ENCODE peak calls at places on chromosomes 16 and 17, in seven cellular contexts. One of them, this sample, is unnamed.

GRCh38 chr16:49980166-49980565 is 44.9 kb upstream of the CNEP1R1 start:
- DNase-seq in ovary: no peak
- DNase-seq in A549: no peak
- DNase-seq in spleen: no peak
- DNase-seq in thyroid gland: no peak
- DNase-seq in heart left ventricle: no peak
- DNase-seq in lower leg skin: no peak
- DNase-seq in this sample: no peak

GRCh38 chr17:44976198-44976597 is 8.1 kb upstream of the C1QL1 start:
- DNase-seq in ovary: no peak
- DNase-seq in A549: no peak
- DNase-seq in spleen: no peak
- DNase-seq in thyroid gland: no peak
- DNase-seq in heart left ventricle: no peak
- DNase-seq in lower leg skin: no peak
- DNase-seq in this sample: no peak

GRCh38 chr16:30924086-30924714 is 828 bp downstream of the FBXL19 start:
- DNase-seq in ovary: peak; percentile 53
- DNase-seq in A549: no peak
- DNase-seq in spleen: peak; percentile 91
- DNase-seq in thyroid gland: no peak
- DNase-seq in heart left ventricle: peak; percentile 36
- DNase-seq in lower leg skin: no peak
- DNase-seq in this sample: no peak

GRCh38 chr17:48613862-48614694 is 1.0 kb downstream of the HOXB8 start:
- DNase-seq in ovary: no peak
- DNase-seq in A549: peak; percentile 64
- DNase-seq in spleen: no peak
- DNase-seq in thyroid gland: no peak
- DNase-seq in heart left ventricle: no peak
- DNase-seq in lower leg skin: no peak
- DNase-seq in this sample: peak; percentile 23

GRCh38 chr17:31248986-31249385 is 48.1 kb downstream of the OMG start:
- DNase-seq in ovary: no peak
- DNase-seq in A549: no peak
- DNase-seq in spleen: no peak
- DNase-seq in thyroid gland: no peak
- DNase-seq in heart left ventricle: no peak
- DNase-seq in lower leg skin: no peak
- DNase-seq in this sample: no peak

GRCh38 chr17:53420035-53420641 is 402.6 kb upstream of the KIF2B start:
- DNase-seq in ovary: no peak
- DNase-seq in A549: no peak
- DNase-seq in spleen: no peak
- DNase-seq in thyroid gland: no peak
- DNase-seq in heart left ventricle: no peak
- DNase-seq in lower leg skin: no peak
- DNase-seq in this sample: no peak

GRCh38 chr16:46621006-46621629 is at the start of gene SHCBP1:
- DNase-seq in ovary: peak; percentile 69
- DNase-seq in A549: peak; percentile 96
- DNase-seq in spleen: peak; percentile 94
- DNase-seq in thyroid gland: peak; percentile 74
- DNase-seq in heart left ventricle: peak; percentile 86
- DNase-seq in lower leg skin: peak; percentile 77
- DNase-seq in this sample: peak; percentile 93

GRCh38 chr16:54503436-54503835 is 216.8 kb upstream of the IRX3 start:
- DNase-seq in ovary: no peak
- DNase-seq in A549: no peak
- DNase-seq in spleen: no peak
- DNase-seq in thyroid gland: no peak
- DNase-seq in heart left ventricle: no peak
- DNase-seq in lower leg skin: no peak
- DNase-seq in this sample: no peak

GRCh38 chr16:68985855-68986254 is 119.6 kb upstream of the HAS3 start:
- DNase-seq in ovary: peak; percentile 30
- DNase-seq in A549: no peak
- DNase-seq in spleen: no peak
- DNase-seq in thyroid gland: no peak
- DNase-seq in heart left ventricle: no peak
- DNase-seq in lower leg skin: no peak
- DNase-seq in this sample: no peak

GRCh38 chr17:48612854-48613691 is 2.0 kb downstream of the HOXB8 start:
- DNase-seq in ovary: no peak
- DNase-seq in A549: peak; percentile 84
- DNase-seq in spleen: peak; percentile 47
- DNase-seq in thyroid gland: no peak
- DNase-seq in heart left ventricle: no peak
- DNase-seq in lower leg skin: no peak
- DNase-seq in this sample: peak; percentile 47

GRCh38 chr16:30185141-30185682 is 1.8 kb downstream of the CORO1A start:
- DNase-seq in ovary: no peak
- DNase-seq in A549: no peak
- DNase-seq in spleen: peak; percentile 90
- DNase-seq in thyroid gland: no peak
- DNase-seq in heart left ventricle: peak; percentile 30
- DNase-seq in lower leg skin: no peak
- DNase-seq in this sample: no peak

GRCh38 chr17:7043544-7044268 is at the start of gene SLC16A11:
- DNase-seq in ovary: peak; percentile 48
- DNase-seq in A549: no peak
- DNase-seq in spleen: peak; percentile 88
- DNase-seq in thyroid gland: peak; percentile 79
- DNase-seq in heart left ventricle: peak; percentile 63
- DNase-seq in lower leg skin: peak; percentile 44
- DNase-seq in this sample: no peak

GRCh38 chr16:12976491-12976890 is 75.1 kb downstream of the SHISA9 start:
- DNase-seq in ovary: no peak
- DNase-seq in A549: no peak
- DNase-seq in spleen: no peak
- DNase-seq in thyroid gland: peak; percentile 42
- DNase-seq in heart left ventricle: no peak
- DNase-seq in lower leg skin: no peak
- DNase-seq in this sample: no peak

GRCh38 chr17:50375858-50376538 is 3.0 kb downstream of the EME1 start:
- DNase-seq in ovary: no peak
- DNase-seq in A549: no peak
- DNase-seq in spleen: no peak
- DNase-seq in thyroid gland: no peak
- DNase-seq in heart left ventricle: no peak
- DNase-seq in lower leg skin: no peak
- DNase-seq in this sample: no peak

GRCh38 chr17:77875051-77875780 is 83.3 kb upstream of the TNRC6C start:
- DNase-seq in ovary: no peak
- DNase-seq in A549: no peak
- DNase-seq in spleen: no peak
- DNase-seq in thyroid gland: no peak
- DNase-seq in heart left ventricle: no peak
- DNase-seq in lower leg skin: no peak
- DNase-seq in this sample: no peak

GRCh38 chr17:5592382-5592781 is 8.1 kb upstream of the NLRP1 start:
- DNase-seq in ovary: no peak
- DNase-seq in A549: peak; percentile 49
- DNase-seq in spleen: no peak
- DNase-seq in thyroid gland: no peak
- DNase-seq in heart left ventricle: no peak
- DNase-seq in lower leg skin: no peak
- DNase-seq in this sample: peak; percentile 51

GRCh38 chr17:19538095-19539039 is 4.7 kb downstream of the SLC47A1 start:
- DNase-seq in ovary: no peak
- DNase-seq in A549: no peak
- DNase-seq in spleen: no peak
- DNase-seq in thyroid gland: peak; percentile 94
- DNase-seq in heart left ventricle: peak; percentile 58
- DNase-seq in lower leg skin: no peak
- DNase-seq in this sample: no peak

GRCh38 chr17:16908282-16908681 is 63.6 kb downstream of the TNFRSF13B start:
- DNase-seq in ovary: no peak
- DNase-seq in A549: no peak
- DNase-seq in spleen: peak; percentile 11
- DNase-seq in thyroid gland: no peak
- DNase-seq in heart left ventricle: no peak
- DNase-seq in lower leg skin: no peak
- DNase-seq in this sample: no peak

GRCh38 chr17:2853722-2854580 is 57.7 kb downstream of the RAP1GAP2 start:
- DNase-seq in ovary: no peak
- DNase-seq in A549: peak; percentile 64
- DNase-seq in spleen: peak; percentile 79
- DNase-seq in thyroid gland: peak; percentile 40
- DNase-seq in heart left ventricle: peak; percentile 51
- DNase-seq in lower leg skin: no peak
- DNase-seq in this sample: no peak

GRCh38 chr16:85637808-85638186 is 24.7 kb downstream of the GSE1 start:
- DNase-seq in ovary: no peak
- DNase-seq in A549: no peak
- DNase-seq in spleen: no peak
- DNase-seq in thyroid gland: peak; percentile 93
- DNase-seq in heart left ventricle: no peak
- DNase-seq in lower leg skin: no peak
- DNase-seq in this sample: no peak

GRCh38 chr16:81737885-81738536 is 41.1 kb upstream of the PLCG2 start:
- DNase-seq in ovary: peak; percentile 63
- DNase-seq in A549: peak; percentile 87
- DNase-seq in spleen: peak; percentile 94
- DNase-seq in thyroid gland: peak; percentile 93
- DNase-seq in heart left ventricle: peak; percentile 83
- DNase-seq in lower leg skin: peak; percentile 73
- DNase-seq in this sample: peak; percentile 74

GRCh38 chr16:57534337-57534880 is 2.0 kb downstream of the CCDC102A start:
- DNase-seq in ovary: no peak
- DNase-seq in A549: no peak
- DNase-seq in spleen: peak; percentile 41
- DNase-seq in thyroid gland: no peak
- DNase-seq in heart left ventricle: no peak
- DNase-seq in lower leg skin: no peak
- DNase-seq in this sample: no peak

GRCh38 chr17:75205037-75205792 is at the start of gene NUP85:
- DNase-seq in ovary: peak; percentile 94
- DNase-seq in A549: peak; percentile 100
- DNase-seq in spleen: peak; percentile 97
- DNase-seq in thyroid gland: peak; percentile 93
- DNase-seq in heart left ventricle: peak; percentile 95
- DNase-seq in lower leg skin: peak; percentile 91
- DNase-seq in this sample: peak; percentile 97
- TF ChIP-seq POLR2A in ovary: peak; percentile 83
- TF ChIP-seq POLR2A in A549: peak; percentile 96
- TF ChIP-seq POLR2A in spleen: no peak
- TF ChIP-seq POLR2A in thyroid gland: no peak
- TF ChIP-seq POLR2A in heart left ventricle: no peak
- TF ChIP-seq POLR2A in lower leg skin: peak; percentile 20
- TF ChIP-seq POLR2A in this sample: peak; percentile 92

DNA sequence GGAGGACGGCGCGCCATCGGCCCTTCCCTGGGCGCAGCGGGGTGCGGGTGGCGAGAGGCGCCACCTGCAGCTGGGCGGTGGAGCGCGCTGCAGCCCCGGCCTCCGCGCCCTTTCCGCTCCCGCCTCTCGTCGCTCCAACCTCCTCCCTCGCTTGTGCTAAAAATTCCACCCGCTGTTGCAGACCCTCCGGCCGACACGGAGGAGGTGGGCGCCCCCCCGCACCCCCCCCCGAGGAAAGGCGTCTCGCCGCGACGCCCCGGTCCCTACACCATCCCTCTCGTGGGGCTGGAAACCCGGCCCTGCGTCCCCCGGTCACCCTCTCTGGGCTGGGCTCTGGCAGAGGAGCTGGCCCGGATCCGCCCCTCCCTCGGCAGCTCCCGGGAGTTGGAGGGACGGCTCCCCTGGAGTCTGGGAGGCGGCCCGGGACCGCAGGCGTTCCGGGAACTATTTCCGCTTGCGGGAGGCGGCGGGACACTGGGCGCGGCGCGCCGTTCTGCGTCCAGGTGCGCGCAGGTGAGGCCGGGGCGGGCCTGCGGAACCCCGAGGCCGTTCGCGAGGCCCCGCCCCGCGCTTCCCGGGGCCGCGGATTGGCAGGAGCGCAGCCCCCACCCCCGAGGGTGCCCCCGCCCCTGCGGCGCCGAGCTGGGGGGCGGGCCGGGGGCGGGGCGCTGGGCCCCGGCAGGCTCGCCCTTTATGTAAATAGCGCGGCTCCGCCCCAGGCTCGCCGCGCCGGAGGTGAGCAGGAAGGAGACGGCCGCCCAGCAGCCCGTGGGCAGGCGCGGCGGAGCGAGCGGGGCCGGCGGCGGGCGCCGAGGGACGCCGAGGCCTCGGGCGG is at the start of gene LLGL2:
- DNase-seq in ovary: peak; percentile 70
- DNase-seq in A549: peak; percentile 93
- DNase-seq in spleen: peak; percentile 96
- DNase-seq in thyroid gland: peak; percentile 89
- DNase-seq in heart left ventricle: peak; percentile 79
- DNase-seq in lower leg skin: peak; percentile 50
- DNase-seq in this sample: peak; percentile 88
- TF ChIP-seq POLR2A in ovary: peak; percentile 29
- TF ChIP-seq POLR2A in A549: peak; percentile 40
- TF ChIP-seq POLR2A in spleen: no peak
- TF ChIP-seq POLR2A in thyroid gland: peak; percentile 36
- TF ChIP-seq POLR2A in heart left ventricle: no peak
- TF ChIP-seq POLR2A in lower leg skin: no peak
- TF ChIP-seq POLR2A in this sample: no peak

GRCh38 chr17:57997085-57997809 is 9.2 kb upstream of the VEZF1 start:
- DNase-seq in ovary: no peak
- DNase-seq in A549: no peak
- DNase-seq in spleen: no peak
- DNase-seq in thyroid gland: no peak
- DNase-seq in heart left ventricle: no peak
- DNase-seq in lower leg skin: no peak
- DNase-seq in this sample: no peak

GRCh38 chr17:57998234-57998746 is 8.8 kb downstream of the SRSF1 start:
- DNase-seq in ovary: no peak
- DNase-seq in A549: no peak
- DNase-seq in spleen: no peak
- DNase-seq in thyroid gland: no peak
- DNase-seq in heart left ventricle: no peak
- DNase-seq in lower leg skin: no peak
- DNase-seq in this sample: no peak

GRCh38 chr17:57993471-57994365 is 5.7 kb upstream of the VEZF1 start:
- DNase-seq in ovary: no peak
- DNase-seq in A549: no peak
- DNase-seq in spleen: no peak
- DNase-seq in thyroid gland: peak; percentile 29
- DNase-seq in heart left ventricle: no peak
- DNase-seq in lower leg skin: no peak
- DNase-seq in this sample: no peak

GRCh38 chr17:57994436-57994835 is 6.4 kb upstream of the VEZF1 start:
- DNase-seq in ovary: no peak
- DNase-seq in A549: no peak
- DNase-seq in spleen: no peak
- DNase-seq in thyroid gland: no peak
- DNase-seq in heart left ventricle: no peak
- DNase-seq in lower leg skin: no peak
- DNase-seq in this sample: no peak

GRCh38 chr17:57995076-57995956 is 7.3 kb upstream of the VEZF1 start:
- DNase-seq in ovary: peak; percentile 42
- DNase-seq in A549: peak; percentile 95
- DNase-seq in spleen: no peak
- DNase-seq in thyroid gland: peak; percentile 74
- DNase-seq in heart left ventricle: peak; percentile 68
- DNase-seq in lower leg skin: peak; percentile 62
- DNase-seq in this sample: peak; percentile 75
- TF ChIP-seq POLR2A in ovary: no peak
- TF ChIP-seq POLR2A in A549: no peak
- TF ChIP-seq POLR2A in spleen: no peak
- TF ChIP-seq POLR2A in thyroid gland: no peak
- TF ChIP-seq POLR2A in heart left ventricle: no peak
- TF ChIP-seq POLR2A in lower leg skin: no peak
- TF ChIP-seq POLR2A in this sample: peak; percentile 57

GRCh38 chr17:81708739-81709185 is 3.3 kb upstream of the SLC25A10 start:
- DNase-seq in ovary: no peak
- DNase-seq in A549: no peak
- DNase-seq in spleen: peak; percentile 76
- DNase-seq in thyroid gland: no peak
- DNase-seq in heart left ventricle: no peak
- DNase-seq in lower leg skin: no peak
- DNase-seq in this sample: no peak
- TF ChIP-seq POLR2A in ovary: no peak
- TF ChIP-seq POLR2A in A549: no peak
- TF ChIP-seq POLR2A in spleen: no peak
- TF ChIP-seq POLR2A in thyroid gland: no peak
- TF ChIP-seq POLR2A in heart left ventricle: no peak
- TF ChIP-seq POLR2A in lower leg skin: no peak
- TF ChIP-seq POLR2A in this sample: no peak